ENCODE peak calls at places on chromosomes 2 and 18, in five cellular contexts. One of them, this sample, is unnamed.

GRCh38 chr2:177588671-177589070 is 196.1 kb downstream of the AGPS start:
- DNase-seq in activated naive CD4-positive, alpha-beta T cell treated with anti-CD3 and anti-CD28 coated beads, Interleukin-2, amount 10 ng/mL, durations not matched to agents 7 days and 5 days: no peak
- DNase-seq in stimulated activated CD4-positive, alpha-beta T cell treated with anti-CD3 and anti-CD28 coated beads, Interleukin-2, amount 100 ng/mL, for 4 hours: no peak
- DNase-seq in esophagus squamous epithelium: no peak
- DNase-seq in ACHN: no peak
- DNase-seq in this sample: no peak

GRCh38 chr18:25594351-25594750 is 242.4 kb upstream of the ZNF521 start:
- DNase-seq in activated naive CD4-positive, alpha-beta T cell treated with anti-CD3 and anti-CD28 coated beads, Interleukin-2, amount 10 ng/mL, durations not matched to agents 7 days and 5 days: no peak
- DNase-seq in stimulated activated CD4-positive, alpha-beta T cell treated with anti-CD3 and anti-CD28 coated beads, Interleukin-2, amount 100 ng/mL, for 4 hours: no peak
- DNase-seq in esophagus squamous epithelium: no peak
- DNase-seq in ACHN: peak
- DNase-seq in this sample: no peak

GRCh38 chr18:27605107-27605834 is 420.2 kb upstream of the CHST9 start:
- DNase-seq in activated naive CD4-positive, alpha-beta T cell treated with anti-CD3 and anti-CD28 coated beads, Interleukin-2, amount 10 ng/mL, durations not matched to agents 7 days and 5 days: peak
- DNase-seq in stimulated activated CD4-positive, alpha-beta T cell treated with anti-CD3 and anti-CD28 coated beads, Interleukin-2, amount 100 ng/mL, for 4 hours: no peak
- DNase-seq in esophagus squamous epithelium: no peak
- DNase-seq in ACHN: peak
- DNase-seq in this sample: peak

GRCh38 chr2:113709022-113709421 is 47.4 kb downstream of the SLC35F5 start:
- DNase-seq in activated naive CD4-positive, alpha-beta T cell treated with anti-CD3 and anti-CD28 coated beads, Interleukin-2, amount 10 ng/mL, durations not matched to agents 7 days and 5 days: no peak
- DNase-seq in stimulated activated CD4-positive, alpha-beta T cell treated with anti-CD3 and anti-CD28 coated beads, Interleukin-2, amount 100 ng/mL, for 4 hours: no peak
- DNase-seq in esophagus squamous epithelium: no peak
- DNase-seq in ACHN: no peak
- DNase-seq in this sample: no peak

GRCh38 chr2:32843699-32844098 is 103.1 kb upstream of the LTBP1 start:
- DNase-seq in activated naive CD4-positive, alpha-beta T cell treated with anti-CD3 and anti-CD28 coated beads, Interleukin-2, amount 10 ng/mL, durations not matched to agents 7 days and 5 days: no peak
- DNase-seq in stimulated activated CD4-positive, alpha-beta T cell treated with anti-CD3 and anti-CD28 coated beads, Interleukin-2, amount 100 ng/mL, for 4 hours: no peak
- DNase-seq in esophagus squamous epithelium: no peak
- DNase-seq in ACHN: no peak
- DNase-seq in this sample: no peak

GRCh38 chr2:135299656-135300244 is 231.3 kb downstream of the ZRANB3 start:
- DNase-seq in activated naive CD4-positive, alpha-beta T cell treated with anti-CD3 and anti-CD28 coated beads, Interleukin-2, amount 10 ng/mL, durations not matched to agents 7 days and 5 days: no peak
- DNase-seq in stimulated activated CD4-positive, alpha-beta T cell treated with anti-CD3 and anti-CD28 coated beads, Interleukin-2, amount 100 ng/mL, for 4 hours: no peak
- DNase-seq in esophagus squamous epithelium: no peak
- DNase-seq in ACHN: no peak
- DNase-seq in this sample: no peak

GRCh38 chr2:120658285-120659158 is 77.1 kb upstream of the GLI2 start:
- DNase-seq in activated naive CD4-positive, alpha-beta T cell treated with anti-CD3 and anti-CD28 coated beads, Interleukin-2, amount 10 ng/mL, durations not matched to agents 7 days and 5 days: no peak
- DNase-seq in stimulated activated CD4-positive, alpha-beta T cell treated with anti-CD3 and anti-CD28 coated beads, Interleukin-2, amount 100 ng/mL, for 4 hours: no peak
- DNase-seq in esophagus squamous epithelium: no peak
- DNase-seq in ACHN: no peak
- DNase-seq in this sample: no peak

GRCh38 chr2:238987352-238987981 is 139.6 kb downstream of the TWIST2 start:
- DNase-seq in activated naive CD4-positive, alpha-beta T cell treated with anti-CD3 and anti-CD28 coated beads, Interleukin-2, amount 10 ng/mL, durations not matched to agents 7 days and 5 days: no peak
- DNase-seq in stimulated activated CD4-positive, alpha-beta T cell treated with anti-CD3 and anti-CD28 coated beads, Interleukin-2, amount 100 ng/mL, for 4 hours: no peak
- DNase-seq in esophagus squamous epithelium: no peak
- DNase-seq in ACHN: no peak
- DNase-seq in this sample: no peak

GRCh38 chr2:104944495-104944894 is 90.6 kb downstream of the POU3F3 start:
- DNase-seq in activated naive CD4-positive, alpha-beta T cell treated with anti-CD3 and anti-CD28 coated beads, Interleukin-2, amount 10 ng/mL, durations not matched to agents 7 days and 5 days: no peak
- DNase-seq in stimulated activated CD4-positive, alpha-beta T cell treated with anti-CD3 and anti-CD28 coated beads, Interleukin-2, amount 100 ng/mL, for 4 hours: no peak
- DNase-seq in esophagus squamous epithelium: no peak
- DNase-seq in ACHN: peak
- DNase-seq in this sample: peak

GRCh38 chr2:191352536-191352935 is 107.3 kb downstream of the MYO1B start:
- DNase-seq in activated naive CD4-positive, alpha-beta T cell treated with anti-CD3 and anti-CD28 coated beads, Interleukin-2, amount 10 ng/mL, durations not matched to agents 7 days and 5 days: no peak
- DNase-seq in stimulated activated CD4-positive, alpha-beta T cell treated with anti-CD3 and anti-CD28 coated beads, Interleukin-2, amount 100 ng/mL, for 4 hours: no peak
- DNase-seq in esophagus squamous epithelium: no peak
- DNase-seq in ACHN: peak
- DNase-seq in this sample: no peak

GRCh38 chr2:105859694-105859951 is 114.9 kb downstream of the NCK2 start:
- DNase-seq in activated naive CD4-positive, alpha-beta T cell treated with anti-CD3 and anti-CD28 coated beads, Interleukin-2, amount 10 ng/mL, durations not matched to agents 7 days and 5 days: no peak
- DNase-seq in stimulated activated CD4-positive, alpha-beta T cell treated with anti-CD3 and anti-CD28 coated beads, Interleukin-2, amount 100 ng/mL, for 4 hours: no peak
- DNase-seq in esophagus squamous epithelium: no peak
- DNase-seq in ACHN: no peak
- DNase-seq in this sample: no peak

GRCh38 chr2:164694275-164694695 is 73.0 kb upstream of the GRB14 start:
- DNase-seq in activated naive CD4-positive, alpha-beta T cell treated with anti-CD3 and anti-CD28 coated beads, Interleukin-2, amount 10 ng/mL, durations not matched to agents 7 days and 5 days: no peak
- DNase-seq in stimulated activated CD4-positive, alpha-beta T cell treated with anti-CD3 and anti-CD28 coated beads, Interleukin-2, amount 100 ng/mL, for 4 hours: no peak
- DNase-seq in esophagus squamous epithelium: no peak
- DNase-seq in ACHN: no peak
- DNase-seq in this sample: no peak

GRCh38 chr2:53403836-53404413 is 363.7 kb upstream of the CHAC2 start:
- DNase-seq in activated naive CD4-positive, alpha-beta T cell treated with anti-CD3 and anti-CD28 coated beads, Interleukin-2, amount 10 ng/mL, durations not matched to agents 7 days and 5 days: no peak
- DNase-seq in stimulated activated CD4-positive, alpha-beta T cell treated with anti-CD3 and anti-CD28 coated beads, Interleukin-2, amount 100 ng/mL, for 4 hours: no peak
- DNase-seq in esophagus squamous epithelium: no peak
- DNase-seq in ACHN: peak
- DNase-seq in this sample: peak

GRCh38 chr2:202114798-202115197 is 41.7 kb downstream of the KIAA2012 start:
- DNase-seq in activated naive CD4-positive, alpha-beta T cell treated with anti-CD3 and anti-CD28 coated beads, Interleukin-2, amount 10 ng/mL, durations not matched to agents 7 days and 5 days: no peak
- DNase-seq in stimulated activated CD4-positive, alpha-beta T cell treated with anti-CD3 and anti-CD28 coated beads, Interleukin-2, amount 100 ng/mL, for 4 hours: no peak
- DNase-seq in esophagus squamous epithelium: no peak
- DNase-seq in ACHN: no peak
- DNase-seq in this sample: no peak

GRCh38 chr2:25462021-25462420 is 120.3 kb upstream of the DNMT3A start:
- DNase-seq in activated naive CD4-positive, alpha-beta T cell treated with anti-CD3 and anti-CD28 coated beads, Interleukin-2, amount 10 ng/mL, durations not matched to agents 7 days and 5 days: no peak
- DNase-seq in stimulated activated CD4-positive, alpha-beta T cell treated with anti-CD3 and anti-CD28 coated beads, Interleukin-2, amount 100 ng/mL, for 4 hours: no peak
- DNase-seq in esophagus squamous epithelium: no peak
- DNase-seq in ACHN: no peak
- DNase-seq in this sample: no peak

GRCh38 chr18:50649821-50650220 is 89.9 kb downstream of the MAPK4 start:
- DNase-seq in activated naive CD4-positive, alpha-beta T cell treated with anti-CD3 and anti-CD28 coated beads, Interleukin-2, amount 10 ng/mL, durations not matched to agents 7 days and 5 days: no peak
- DNase-seq in stimulated activated CD4-positive, alpha-beta T cell treated with anti-CD3 and anti-CD28 coated beads, Interleukin-2, amount 100 ng/mL, for 4 hours: no peak
- DNase-seq in esophagus squamous epithelium: no peak
- DNase-seq in ACHN: no peak
- DNase-seq in this sample: no peak

GRCh38 chr2:234388591-234388990 is 108.3 kb downstream of the ARL4C start:
- DNase-seq in activated naive CD4-positive, alpha-beta T cell treated with anti-CD3 and anti-CD28 coated beads, Interleukin-2, amount 10 ng/mL, durations not matched to agents 7 days and 5 days: no peak
- DNase-seq in stimulated activated CD4-positive, alpha-beta T cell treated with anti-CD3 and anti-CD28 coated beads, Interleukin-2, amount 100 ng/mL, for 4 hours: no peak
- DNase-seq in esophagus squamous epithelium: no peak
- DNase-seq in ACHN: no peak
- DNase-seq in this sample: no peak

GRCh38 chr2:71759056-71759455 is 305.7 kb downstream of the DYSF start:
- DNase-seq in activated naive CD4-positive, alpha-beta T cell treated with anti-CD3 and anti-CD28 coated beads, Interleukin-2, amount 10 ng/mL, durations not matched to agents 7 days and 5 days: no peak
- DNase-seq in stimulated activated CD4-positive, alpha-beta T cell treated with anti-CD3 and anti-CD28 coated beads, Interleukin-2, amount 100 ng/mL, for 4 hours: no peak
- DNase-seq in esophagus squamous epithelium: no peak
- DNase-seq in ACHN: no peak
- DNase-seq in this sample: no peak

GRCh38 chr2:164746713-164747112 is 94.9 kb downstream of the COBLL1 start:
- DNase-seq in activated naive CD4-positive, alpha-beta T cell treated with anti-CD3 and anti-CD28 coated beads, Interleukin-2, amount 10 ng/mL, durations not matched to agents 7 days and 5 days: no peak
- DNase-seq in stimulated activated CD4-positive, alpha-beta T cell treated with anti-CD3 and anti-CD28 coated beads, Interleukin-2, amount 100 ng/mL, for 4 hours: no peak
- DNase-seq in esophagus squamous epithelium: no peak
- DNase-seq in ACHN: peak
- DNase-seq in this sample: no peak

GRCh38 chr2:150391779-150392178 is 95.7 kb downstream of the RND3 start:
- DNase-seq in activated naive CD4-positive, alpha-beta T cell treated with anti-CD3 and anti-CD28 coated beads, Interleukin-2, amount 10 ng/mL, durations not matched to agents 7 days and 5 days: no peak
- DNase-seq in stimulated activated CD4-positive, alpha-beta T cell treated with anti-CD3 and anti-CD28 coated beads, Interleukin-2, amount 100 ng/mL, for 4 hours: no peak
- DNase-seq in esophagus squamous epithelium: no peak
- DNase-seq in ACHN: no peak
- DNase-seq in this sample: no peak

GRCh38 chr18:23627325-23627724 is 35.4 kb downstream of the ANKRD29 start:
- DNase-seq in activated naive CD4-positive, alpha-beta T cell treated with anti-CD3 and anti-CD28 coated beads, Interleukin-2, amount 10 ng/mL, durations not matched to agents 7 days and 5 days: no peak
- DNase-seq in stimulated activated CD4-positive, alpha-beta T cell treated with anti-CD3 and anti-CD28 coated beads, Interleukin-2, amount 100 ng/mL, for 4 hours: no peak
- DNase-seq in esophagus squamous epithelium: no peak
- DNase-seq in ACHN: peak
- DNase-seq in this sample: peak